ENCODE peak calls at places on chromosomes 12 and 14, in five cellular contexts. F, R, N, W and U are unnamed samples.
A peak's percentile ranks its signal among the peaks of the same experiment; 100 is the strongest.

GRCh38 chr12:24780969-24781368 is 167.9 kb downstream of the BCAT1 start:
- DNase-seq in F (peak; percentile 2), R (no peak), N (peak; percentile 79), W (no peak), U (no peak)

GRCh38 chr14:45089813-45090212 is 5.9 kb downstream of the PRPF39 start:
- DNase-seq in F (no peak), R (no peak), N (peak; percentile 76), W (no peak), U (no peak)

GRCh38 chr14:91406451-91406850 is 11.2 kb downstream of the CCDC88C start:
- DNase-seq in F (no peak), R (no peak), N (no peak), W (no peak), U (no peak)

GRCh38 chr14:96362071-96362964 is 823 bp downstream of the ATG2B start:
- DNase-seq in F (peak; percentile 25), R (peak; percentile 57), N (peak; percentile 52), W (no peak), U (peak; percentile 44)

GRCh38 chr14:91177073-91177796 is 63.4 kb downstream of the DGLUCY start:
- DNase-seq in F (peak; percentile 58), R (no peak), N (peak; percentile 72), W (peak; percentile 14), U (peak; percentile 24)

GRCh38 chr12:33825442-33825841 is 196.9 kb upstream of the ALG10 start:
- DNase-seq in F (no peak), R (no peak), N (no peak), W (no peak), U (no peak)

GRCh38 chr14:104993808-104994591 is 8.4 kb downstream of the CLBA1 start:
- DNase-seq in F (no peak), R (no peak), N (no peak), W (no peak), U (no peak)

GRCh38 chr12:112375105-112375504 is 7.1 kb downstream of the HECTD4 start:
- DNase-seq in F (no peak), R (no peak), N (no peak), W (no peak), U (no peak)

GRCh38 chr12:58950739-58951100 is 30.4 kb upstream of the LRIG3 start:
- DNase-seq in F (no peak), R (no peak), N (no peak), W (no peak), U (no peak)